ENCODE peak calls at places on chromosomes 3 and 15, in seven cellular contexts. H, X, G, F, E, I and R are unnamed samples.

GRCh38 chr3:100045696-100046095 is 68.6 kb downstream of the FILIP1L start:
- DNase-seq in H (no peak), X (no peak), G (peak; percentile 96), F (peak; percentile 91), E (no peak), I (no peak), R (peak; percentile 99)

GRCh38 chr3:177995006-177995732 is 541.1 kb upstream of the KCNMB2 start:
- DNase-seq in H (no peak), X (no peak), G (no peak), F (no peak), E (no peak), I (no peak), R (no peak)

GRCh38 chr3:38649500-38650247 is at the start of gene SCN5A:
- DNase-seq in H (no peak), X (no peak), G (no peak), F (no peak), E (no peak), I (peak; percentile 22), R (no peak)

GRCh38 chr3:149771652-149772271 is 19.5 kb upstream of the COMMD2 start:
- DNase-seq in H (peak; percentile 0), X (no peak), G (no peak), F (no peak), E (peak; percentile 67), I (peak; percentile 35), R (no peak)

GRCh38 chr3:50575372-50575771 is 6.0 kb downstream of the HEMK1 start:
- DNase-seq in H (no peak), X (no peak), G (no peak), F (no peak), E (no peak), I (no peak), R (no peak)

GRCh38 chr3:111236833-111237713 is 165.5 kb downstream of the NECTIN3 start:
- DNase-seq in H (no peak), X (no peak), G (peak; percentile 28), F (no peak), E (no peak), I (no peak), R (no peak)

GRCh38 chr15:101489633-101490407 is at the start of gene PCSK6:
- DNase-seq in H (no peak), X (no peak), G (no peak), F (no peak), E (peak; percentile 54), I (no peak), R (no peak)

GRCh38 chr3:151299006-151299405 is 17.6 kb downstream of the GPR87 start:
- DNase-seq in H (no peak), X (no peak), G (no peak), F (no peak), E (no peak), I (no peak), R (no peak)

GRCh38 chr3:10142707-10143560 is 1.4 kb downstream of the VHL start:
- DNase-seq in H (no peak), X (no peak), G (no peak), F (no peak), E (peak; percentile 44), I (no peak), R (no peak)

GRCh38 chr3:123547881-123548534 is 36.8 kb downstream of the HACD2 start:
- DNase-seq in H (no peak), X (no peak), G (no peak), F (no peak), E (no peak), I (no peak), R (no peak)

GRCh38 chr3:126293370-126294082 is 63.7 kb downstream of the KLF15 start:
- DNase-seq in H (no peak), X (no peak), G (no peak), F (no peak), E (no peak), I (no peak), R (no peak)

GRCh38 chr3:33032937-33033336 is 64.0 kb downstream of the GLB1 start:
- DNase-seq in H (no peak), X (no peak), G (no peak), F (no peak), E (peak; percentile 13), I (no peak), R (no peak)

GRCh38 chr3:38348903-38349302 is 2.3 kb downstream of the XYLB start:
- DNase-seq in H (no peak), X (no peak), G (no peak), F (no peak), E (no peak), I (no peak), R (no peak)

GRCh38 chr15:90816401-90817116 is 51.8 kb upstream of the FURIN start:
- DNase-seq in H (no peak), X (no peak), G (no peak), F (no peak), E (no peak), I (no peak), R (no peak)

GRCh38 chr15:63446260-63446659 is 58.1 kb upstream of the USP3 start:
- DNase-seq in H (no peak), X (no peak), G (no peak), F (no peak), E (no peak), I (no peak), R (no peak)

GRCh38 chr3:60536420-60536819 is 714.8 kb downstream of the FHIT start:
- DNase-seq in H (peak; percentile 62), X (no peak), G (no peak), F (no peak), E (peak; percentile 4), I (peak; percentile 24), R (no peak)

GRCh38 chr3:4834403-4834866 is 144.8 kb upstream of the BHLHE40 start:
- DNase-seq in H (no peak), X (no peak), G (no peak), F (no peak), E (no peak), I (no peak), R (no peak)

GRCh38 chr3:30245805-30246622 is 360.4 kb upstream of the TGFBR2 start:
- DNase-seq in H (no peak), X (no peak), G (no peak), F (no peak), E (no peak), I (no peak), R (no peak)

GRCh38 chr3:50261505-50261904 is 7.4 kb upstream of the SEMA3B start:
- DNase-seq in H (no peak), X (no peak), G (no peak), F (no peak), E (no peak), I (no peak), R (no peak)

GRCh38 chr3:171620825-171621434 is 160.7 kb upstream of the TNIK start:
- DNase-seq in H (no peak), X (no peak), G (peak; percentile 26), F (no peak), E (no peak), I (no peak), R (peak; percentile 67)

GRCh38 chr3:27202959-27203358 is 166.2 kb downstream of the NEK10 start:
- DNase-seq in H (no peak), X (no peak), G (no peak), F (no peak), E (peak; percentile 19), I (no peak), R (no peak)

GRCh38 chr3:31064021-31064420 is 169.6 kb upstream of the GADL1 start:
- DNase-seq in H (no peak), X (no peak), G (peak; percentile 26), F (no peak), E (no peak), I (no peak), R (no peak)

GRCh38 chr3:39892068-39892467 is 82.7 kb downstream of the MYRIP start:
- DNase-seq in H (no peak), X (no peak), G (no peak), F (no peak), E (no peak), I (no peak), R (no peak)

GRCh38 chr3:194272861-194273266 is 78.3 kb downstream of the CPN2 start:
- DNase-seq in H (no peak), X (no peak), G (peak; percentile 56), F (peak; percentile 79), E (no peak), I (no peak), R (no peak)

GRCh38 chr15:74283366-74283765 is 47.2 kb downstream of the CCDC33 start:
- DNase-seq in H (no peak), X (no peak), G (no peak), F (no peak), E (no peak), I (no peak), R (no peak)